ENCODE peak calls at places on chromosomes 4 and X, in four cellular contexts. M, Y, L and H are unnamed samples.

GRCh38 chr4:1562771-1563170 is 121.3 kb downstream of the FAM53A start:
- DNase-seq in L (no peak), M (no peak), Y (no peak), H (no peak)

GRCh38 chrX:122094611-122095010 is 1047.2 kb downstream of the GLUD2 start:
- DNase-seq in L (no peak), Y (no peak), M (no peak), H (no peak)

GRCh38 chrX:134174273-134174660 is 62.7 kb upstream of the CCDC160 start:
- DNase-seq in M (no peak), Y (no peak), L (no peak), H (no peak)

GRCh38 chrX:21440911-21441310 is 66.7 kb downstream of the CNKSR2 start:
- DNase-seq in Y (no peak), M (no peak), L (no peak), H (no peak)

GRCh38 chrX:56783450-56783831 is 54.4 kb downstream of the NBDY start:
- DNase-seq in L (no peak), Y (peak), M (peak), H (no peak)

GRCh38 chrX:45070116-45071007 is 130.3 kb downstream of the DIPK2B start:
- DNase-seq in Y (peak), M (peak), L (peak), H (no peak)

GRCh38 chr4:150411527-150411926 is 170.4 kb upstream of the MAB21L2 start:
- DNase-seq in L (no peak), Y (no peak), M (no peak), H (no peak)

GRCh38 chr4:100076753-100077152 is 113.5 kb downstream of the DDIT4L start:
- DNase-seq in L (no peak), Y (no peak), M (no peak), H (no peak)

GRCh38 chrX:44451056-44451455 is 91.6 kb downstream of the FUNDC1 start:
- DNase-seq in Y (no peak), M (no peak), L (no peak), H (no peak)

DNA sequence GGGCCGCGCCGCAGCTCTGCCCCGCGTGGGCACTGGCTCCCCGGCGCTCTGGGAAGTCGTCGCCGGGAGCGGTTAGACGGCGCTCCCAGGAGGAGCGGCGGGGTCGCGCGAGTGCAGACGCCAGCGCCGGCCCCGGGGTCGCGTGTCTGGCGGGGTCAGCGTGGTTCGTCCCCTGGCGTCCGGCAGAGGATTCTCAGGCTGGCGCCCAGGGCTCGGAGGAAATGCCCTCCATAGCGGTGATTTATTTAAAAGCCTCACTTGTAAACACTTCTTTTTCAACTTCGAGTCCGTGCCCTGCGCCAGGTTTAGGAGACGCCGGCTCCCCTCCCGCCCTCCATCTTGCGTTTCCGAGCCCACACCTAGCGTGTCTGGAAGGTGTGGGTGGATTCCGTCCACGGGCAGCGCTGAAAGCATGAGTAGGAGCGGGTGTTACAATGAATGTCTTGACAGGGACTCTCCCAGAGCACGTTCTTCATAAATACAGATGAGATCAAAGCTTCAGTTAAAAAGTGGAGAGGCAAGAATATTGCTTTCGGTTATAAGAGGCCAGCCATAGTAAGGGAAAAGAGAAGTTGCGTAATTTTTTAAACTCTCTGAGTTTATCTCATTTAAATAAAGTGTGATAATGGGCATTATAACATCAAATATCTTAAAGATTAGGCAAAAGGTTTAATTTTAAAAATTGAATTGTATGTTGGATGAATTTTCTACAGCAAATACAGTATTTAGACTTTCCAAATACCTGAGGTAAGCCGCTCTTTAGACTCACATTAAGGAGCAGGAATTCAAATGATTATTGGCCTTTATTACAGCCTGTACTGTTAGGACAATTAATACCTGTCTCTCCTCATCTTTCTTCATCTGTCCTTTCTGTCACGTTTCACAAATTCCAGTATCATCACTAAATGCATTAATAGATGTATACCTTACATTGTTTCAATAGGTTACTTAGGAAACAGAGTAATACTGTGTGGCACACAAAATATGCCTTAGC is 863 bp downstream of the FAM241A start:
- DNase-seq in M (peak), L (no peak), Y (peak), H (no peak)
- TF ChIP-seq EZH2 in M (no peak), L (no peak), Y (no peak), H (no peak)

GRCh38 chr4:37976991-37977470 is 16.8 kb downstream of the PTTG2 start:
- DNase-seq in L (peak), M (peak), Y (no peak), H (peak)
- TF ChIP-seq RFX5 in L (no peak), M (no peak), Y (no peak), H (no peak)

GRCh38 chr4:25860586-25861421 is 2.0 kb downstream of the SEL1L3 start:
- DNase-seq in M (peak), L (no peak), Y (no peak), H (no peak)

GRCh38 chr4:25862411-25863346 is at the start of gene SEL1L3:
- DNase-seq in M (peak), L (no peak), Y (no peak), H (peak)

GRCh38 chr4:25861422-25861926 is 1.3 kb downstream of the SEL1L3 start:
- DNase-seq in M (peak), L (no peak), Y (no peak), H (no peak)

GRCh38 chr4:25863347-25863784 is 578 bp upstream of the SEL1L3 start:
- DNase-seq in M (no peak), Y (no peak), L (no peak), H (peak)

DNA sequence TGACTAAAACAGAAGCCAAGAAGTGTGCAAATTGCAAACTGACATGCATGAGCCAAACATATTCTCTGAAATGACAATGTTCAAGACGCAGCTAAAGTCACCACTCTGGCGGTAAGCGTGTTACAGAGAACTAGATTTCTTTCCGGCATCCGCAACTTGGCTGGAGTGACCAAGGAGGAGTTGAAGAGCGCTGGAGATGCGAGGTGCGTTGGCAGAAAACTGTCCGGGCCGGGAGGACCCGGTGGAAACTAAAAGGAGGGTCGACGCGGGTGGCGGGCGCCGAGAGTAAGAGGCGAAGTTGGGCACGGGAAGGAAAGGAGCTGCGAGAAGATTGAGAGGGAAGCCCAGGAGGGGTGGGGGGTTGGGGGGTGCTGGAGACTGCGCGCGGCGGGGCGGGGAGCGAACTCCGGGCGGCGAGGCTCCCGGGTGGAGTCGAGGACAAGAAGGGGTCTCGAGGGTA is 807 bp downstream of the SEL1L3 start:
- DNase-seq in L (no peak), Y (no peak), M (peak), H (peak)
- TF ChIP-seq EZH2 in L (no peak), Y (no peak), M (no peak), H (no peak)

GRCh38 chrX:123731258-123731986 is 1.4 kb downstream of the THOC2 start:
- DNase-seq in Y (no peak), M (peak), L (no peak), H (no peak)

GRCh38 chrX:123728554-123728953 is 4.3 kb downstream of the THOC2 start:
- DNase-seq in L (no peak), M (no peak), Y (no peak), H (no peak)

GRCh38 chrX:123728001-123728400 is 4.9 kb downstream of the THOC2 start:
- DNase-seq in M (no peak), L (no peak), Y (no peak), H (no peak)

GRCh38 chrX:123732679-123733363 is at the start of gene THOC2:
- DNase-seq in L (peak), Y (peak), M (peak), H (peak)

DNA sequence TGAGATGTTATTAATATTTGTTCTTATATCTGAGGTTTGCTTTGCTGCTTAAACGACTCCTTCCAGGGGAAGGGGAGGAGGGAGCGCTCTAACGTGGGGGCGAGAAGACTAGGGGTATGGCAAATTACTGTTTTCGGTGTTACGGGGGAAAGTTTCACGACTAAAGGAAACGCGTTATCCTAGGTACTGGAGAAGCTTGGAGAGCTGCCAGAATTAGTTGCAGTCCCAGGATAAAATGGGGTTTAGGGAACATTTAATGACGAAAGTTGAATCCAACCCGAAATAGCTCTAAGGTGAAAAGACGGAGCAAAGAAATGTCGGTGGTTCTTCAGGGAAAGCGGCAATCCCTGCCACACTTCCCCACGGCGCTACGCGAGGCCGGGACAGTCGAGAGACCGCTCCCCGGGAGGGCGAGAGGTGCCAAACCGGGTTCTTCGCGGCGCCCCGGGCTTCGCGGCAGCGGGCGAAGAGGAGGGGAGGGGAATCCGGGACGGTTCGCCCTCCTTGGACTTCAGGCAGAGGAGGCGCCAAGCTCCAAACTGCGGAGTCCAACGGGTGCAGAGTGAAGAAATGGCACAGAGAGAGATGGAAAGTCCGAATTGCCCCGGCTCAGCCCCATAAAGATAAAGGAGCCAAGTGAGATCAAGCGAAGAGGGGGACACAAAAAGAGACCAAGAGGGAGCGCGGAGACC is 719 bp downstream of the THOC2 start:
- DNase-seq in L (no peak), M (peak), Y (no peak), H (peak)
- TF ChIP-seq RFX5 in L (no peak), M (no peak), Y (no peak), H (no peak)

GRCh38 chr4:172740434-172740833 is 428.2 kb upstream of the GALNT7 start:
- DNase-seq in Y (no peak), L (no peak), M (no peak), H (no peak)

GRCh38 chr4:172736046-172736445 is 432.6 kb upstream of the GALNT7 start:
- DNase-seq in M (no peak), Y (no peak), L (no peak), H (no peak)

DNA sequence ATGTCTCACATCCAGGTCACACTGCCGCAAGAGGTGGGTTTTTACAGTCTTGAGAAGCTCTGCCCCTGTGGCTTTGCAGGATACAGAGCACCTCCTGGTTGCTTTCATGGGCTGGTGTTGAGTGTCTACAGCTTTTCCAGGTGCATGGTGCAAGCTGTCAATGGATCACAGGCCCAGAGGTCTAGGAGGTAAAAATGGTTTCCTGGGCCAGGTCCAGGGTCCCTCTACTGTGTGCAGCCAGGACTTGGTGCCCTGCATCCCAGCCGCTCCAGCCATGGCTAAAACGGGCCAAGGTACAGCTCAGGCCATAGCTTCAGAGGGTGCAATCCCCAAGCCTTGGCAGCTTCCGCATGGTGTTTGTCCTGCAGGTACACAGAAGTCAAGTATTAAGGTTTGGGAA is 434.1 kb upstream of the GALNT7 start:
- DNase-seq in Y (no peak), M (no peak), L (no peak), H (no peak)
- TF ChIP-seq EZH2 in Y (no peak), M (no peak), L (no peak), H (no peak)

GRCh38 chr4:152118108-152118507 is 357.3 kb upstream of the GATB start:
- DNase-seq in M (no peak), L (no peak), Y (no peak), H (no peak)
- TF ChIP-seq RFX5 in M (no peak), L (no peak), Y (no peak), H (no peak)

GRCh38 chr4:3667258-3667657 is 98.9 kb upstream of the ADRA2C start:
- DNase-seq in Y (no peak), L (no peak), M (no peak), H (no peak)

GRCh38 chr4:3671571-3672464 is 94.4 kb upstream of the ADRA2C start:
- DNase-seq in Y (no peak), M (no peak), L (peak), H (no peak)

GRCh38 chr4:3668825-3669552 is 97.2 kb upstream of the ADRA2C start:
- DNase-seq in Y (no peak), L (no peak), M (no peak), H (no peak)

GRCh38 chr4:3670521-3671519 is 95.4 kb upstream of the ADRA2C start:
- DNase-seq in L (no peak), M (no peak), Y (no peak), H (no peak)

DNA sequence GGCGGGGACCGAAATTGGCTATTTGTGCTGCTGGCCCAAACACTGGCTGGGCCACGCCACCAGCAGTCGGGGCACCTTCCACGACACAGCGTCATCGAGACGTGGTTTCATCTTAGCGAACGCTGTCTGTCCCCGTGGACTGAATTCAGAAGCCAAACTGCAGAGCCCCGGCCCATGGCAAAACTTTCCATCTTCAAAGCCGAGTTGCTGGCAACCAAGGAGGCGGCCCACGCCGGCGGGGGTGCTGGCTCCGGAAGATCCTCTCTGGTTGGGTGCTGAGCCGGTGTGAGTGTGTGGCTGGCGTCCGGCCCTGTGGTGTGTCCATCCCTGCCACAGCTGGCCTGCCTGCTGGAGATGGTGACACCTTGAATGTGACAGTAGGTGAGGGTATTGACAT is 96.6 kb upstream of the ADRA2C start:
- DNase-seq in M (no peak), L (no peak), Y (no peak), H (no peak)
- TF ChIP-seq EZH2 in M (no peak), L (no peak), Y (no peak), H (no peak)